ENCODE peak calls at places on chromosome 18, in five cellular contexts. U is K562, G is neural progenitor cell, O is fibroblast of lung, T is MM.1S. P is an unnamed sample. For H3K4me1, the result is how much of the 10 kb centered on the place peaks cover.

GRCh38 chr18:80105369-80106167 is 3.5 kb upstream of the ADNP2 start:
- DNase-seq in U (no peak), G (no peak), O (no peak), T (no peak), P (no peak)

GRCh38 chr18:7490104-7490503 is 77.0 kb upstream of the PTPRM start:
- DNase-seq in U (no peak), G (no peak), O (no peak), T (no peak), P (no peak)

GRCh38 chr18:70279470-70279869 is 9.4 kb upstream of the SOCS6 start:
- DNase-seq in U (no peak), G (no peak), O (no peak), T (no peak), P (no peak)

GRCh38 chr18:55470826-55471225 is 117.2 kb downstream of the TCF4 start:
- DNase-seq in U (no peak), G (no peak), O (no peak), T (no peak), P (no peak)

GRCh38 chr18:2794159-2794558 is 52.6 kb upstream of the EMILIN2 start:
- DNase-seq in U (no peak), G (no peak), O (no peak), T (no peak), P (no peak)

GRCh38 chr18:69365658-69366057 is 35.0 kb upstream of the DOK6 start:
- DNase-seq in U (no peak), G (peak), O (no peak), T (no peak), P (no peak)

GRCh38 chr18:5894613-5895299 is 566 bp downstream of the TMEM200C start:
- DNase-seq in U (no peak), G (peak), O (peak), T (no peak), P (peak)

GRCh38 chr18:46167971-46168370 is 63.8 kb downstream of the HAUS1 start:
- DNase-seq in U (no peak), G (no peak), O (no peak), T (peak), P (no peak)

GRCh38 chr18:33505297-33505696 is 64.8 kb upstream of the CCDC178 start:
- DNase-seq in U (no peak), G (no peak), O (no peak), T (no peak), P (no peak)

GRCh38 chr18:55907352-55908045 is 319.5 kb upstream of the TCF4 start:
- DNase-seq in U (no peak), G (no peak), O (peak), T (no peak), P (peak)

GRCh38 chr18:58534535-58535301 is 94.2 kb downstream of the ALPK2 start:
- DNase-seq in U (no peak), G (no peak), O (no peak), T (no peak), P (no peak)

GRCh38 chr18:70720607-70721006 is 431.8 kb downstream of the SOCS6 start:
- DNase-seq in U (no peak), G (no peak), O (no peak), T (no peak), P (peak)

GRCh38 chr18:363327-364115 is 95.7 kb upstream of the THOC1 start:
- DNase-seq in U (no peak), G (no peak), O (peak), T (no peak), P (peak)

GRCh38 chr18:79657342-79657996 is 22.1 kb upstream of the CTDP1 start:
- DNase-seq in U (no peak), G (peak), O (no peak), T (no peak), P (no peak)

DNA sequence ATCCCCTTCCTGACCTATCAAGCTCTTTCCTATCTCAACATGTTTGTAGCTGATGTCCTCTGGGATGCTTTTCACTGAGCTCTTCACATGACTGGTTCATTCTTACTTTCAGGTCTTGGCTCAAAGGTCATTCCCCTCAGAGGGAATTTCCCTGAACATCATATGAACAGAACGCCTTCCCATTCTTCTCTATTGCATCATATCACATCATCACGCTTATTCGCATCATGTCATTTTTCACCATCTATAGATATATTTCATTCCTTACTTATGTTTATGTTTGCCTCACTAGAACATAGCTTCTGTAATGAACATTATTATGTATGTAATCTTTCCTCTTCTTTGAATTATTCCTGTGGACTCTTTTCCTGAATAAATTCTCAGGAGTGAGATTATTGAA is 178.9 kb upstream of the APCDD1 start:
- DNase-seq in U (no peak), G (no peak), O (no peak), T (no peak), P (no peak)
- H3K9ac ChIP-seq in U (no peak), G (no peak), O (no peak), T (no peak), P (no peak)

DNA sequence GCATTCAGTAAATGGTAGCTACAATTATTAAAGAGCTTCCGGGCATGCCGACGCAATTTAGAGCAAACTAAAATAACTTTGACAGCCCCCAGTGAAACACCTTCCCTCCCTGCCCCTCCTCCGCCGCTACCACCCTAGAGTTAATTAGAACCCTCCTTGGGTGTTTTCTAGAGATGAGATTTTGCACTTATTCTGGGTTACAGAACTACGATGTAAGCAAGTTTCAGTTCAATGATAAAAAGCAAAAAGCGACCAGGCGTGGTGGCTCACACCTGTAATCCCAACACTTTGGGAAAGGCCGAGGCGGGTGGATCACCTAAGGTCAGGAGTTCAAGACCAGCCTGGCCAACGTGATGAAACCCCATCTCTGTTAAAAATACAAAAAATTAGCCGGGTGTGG is 32.6 kb downstream of the SMAD7 start:
- DNase-seq in U (no peak), G (no peak), O (no peak), T (peak), P (no peak)
- H3K4me1 ChIP-seq in U (under half), G (under half), O (under half), T (half or more), P (under half)

GRCh38 chr18:62334110-62334509 is 9.0 kb downstream of the TNFRSF11A start:
- DNase-seq in U (no peak), G (no peak), O (peak), T (no peak), P (peak)
- TF ChIP-seq EZH2 in U (no peak), G (no peak), O (no peak), T (no peak), P (no peak)

DNA sequence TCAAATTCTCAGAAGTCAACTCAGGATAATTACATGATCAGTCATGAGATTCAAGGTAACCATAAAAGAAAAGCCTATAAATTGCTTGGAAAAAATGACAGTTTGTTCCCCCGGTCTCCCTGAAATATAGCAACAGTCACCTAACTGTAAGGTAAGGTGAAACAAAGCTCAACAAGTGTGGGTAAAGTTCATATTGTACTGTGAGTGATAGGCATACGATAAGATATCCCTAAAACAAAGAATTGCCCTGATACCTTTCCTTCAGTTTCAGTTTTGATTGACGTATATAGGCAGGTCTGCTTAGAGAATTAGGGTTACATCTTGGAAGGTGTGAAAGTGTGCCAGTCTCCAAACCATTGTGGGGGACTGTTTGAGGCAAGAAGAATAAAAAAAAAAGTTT is 4.0 kb upstream of the CCBE1 start:
- DNase-seq in U (no peak), G (no peak), O (no peak), T (no peak), P (no peak)
- H3K9ac ChIP-seq in U (no peak), G (no peak), O (no peak), T (no peak), P (no peak)

GRCh38 chr18:23230688-23231087 is 95.4 kb downstream of the CABLES1 start:
- DNase-seq in U (no peak), G (no peak), O (no peak), T (no peak), P (peak)
- H3K4me1 ChIP-seq in U (under half), G (under half), O (under half), T (under half), P (half or more)

GRCh38 chr18:35443434-35443833 is 54.3 kb downstream of the INO80C start:
- DNase-seq in U (no peak), G (no peak), O (no peak), T (no peak), P (no peak)
- TF ChIP-seq EZH2 in U (no peak), G (no peak), O (no peak), T (no peak), P (no peak)

DNA sequence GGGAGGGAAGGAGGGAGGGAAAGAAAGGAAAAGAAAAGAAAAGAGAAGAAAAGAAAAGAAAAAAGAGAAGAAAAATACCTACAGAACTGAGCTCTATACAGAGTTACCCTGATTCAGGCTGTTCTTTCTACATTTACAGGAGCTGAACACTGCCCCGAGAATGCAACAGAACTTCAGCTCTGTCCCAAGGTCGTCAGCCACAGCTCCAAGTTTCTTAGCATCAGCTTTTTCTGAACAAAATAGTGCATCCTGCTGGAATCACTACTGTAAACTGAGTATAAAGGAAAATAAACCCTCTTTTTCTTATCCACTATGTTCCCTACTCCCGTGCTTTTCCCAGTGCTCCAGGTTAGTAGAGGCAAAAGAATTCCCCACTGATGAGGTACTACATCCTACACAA is 4.7 kb upstream of the PPP4R1 start:
- DNase-seq in U (no peak), G (no peak), O (peak), T (no peak), P (no peak)
- H3K9ac ChIP-seq in U (no peak), G (no peak), O (no peak), T (no peak), P (peak)

DNA sequence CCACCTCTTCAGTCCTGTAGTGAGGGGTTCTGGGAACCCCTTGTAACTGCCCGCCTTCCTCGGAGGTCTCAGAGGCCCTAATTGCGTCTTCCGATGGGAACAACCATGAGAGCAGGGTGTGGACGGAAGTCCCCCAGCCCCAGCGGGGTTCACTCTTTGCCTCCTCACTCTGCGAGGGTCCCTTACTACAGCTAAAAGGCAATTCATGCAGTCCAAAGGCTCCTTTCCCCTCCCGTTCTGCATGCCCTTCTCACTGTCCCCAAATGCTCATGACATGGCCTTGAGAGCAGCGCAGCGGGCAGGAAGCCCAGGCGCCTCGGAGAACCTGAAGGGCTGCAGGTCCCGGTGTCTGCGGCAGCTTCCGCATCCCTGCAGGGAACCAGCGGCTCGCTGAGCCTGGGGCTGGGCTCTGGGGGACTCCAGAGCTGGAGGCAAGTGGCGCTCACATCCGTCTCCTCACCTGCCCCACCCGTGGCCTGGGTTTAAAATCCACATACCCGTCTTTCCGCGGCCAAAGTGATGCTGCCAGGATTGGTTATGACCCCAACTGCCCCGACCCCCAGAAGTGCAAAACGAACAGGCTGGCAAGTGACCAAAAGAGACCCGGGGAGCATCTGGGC is 534 bp upstream of the CIDEA start:
- DNase-seq in U (no peak), G (peak), O (no peak), T (no peak), P (no peak)
- H3K4me1 ChIP-seq in U (under half), G (under half), O (under half), T (under half), P (under half)

GRCh38 chr18:48138211-48138610 is 207.8 kb upstream of the SMAD2 start:
- DNase-seq in U (no peak), G (peak), O (no peak), T (no peak), P (no peak)

GRCh38 chr18:48137354-48138208 is 207.1 kb upstream of the SMAD2 start:
- DNase-seq in U (no peak), G (no peak), O (no peak), T (no peak), P (no peak)

GRCh38 chr18:48135436-48135966 is 205.0 kb upstream of the SMAD2 start:
- DNase-seq in U (no peak), G (no peak), O (no peak), T (no peak), P (no peak)

GRCh38 chr18:48136051-48136543 is 205.6 kb upstream of the SMAD2 start:
- DNase-seq in U (no peak), G (peak), O (no peak), T (no peak), P (no peak)

DNA sequence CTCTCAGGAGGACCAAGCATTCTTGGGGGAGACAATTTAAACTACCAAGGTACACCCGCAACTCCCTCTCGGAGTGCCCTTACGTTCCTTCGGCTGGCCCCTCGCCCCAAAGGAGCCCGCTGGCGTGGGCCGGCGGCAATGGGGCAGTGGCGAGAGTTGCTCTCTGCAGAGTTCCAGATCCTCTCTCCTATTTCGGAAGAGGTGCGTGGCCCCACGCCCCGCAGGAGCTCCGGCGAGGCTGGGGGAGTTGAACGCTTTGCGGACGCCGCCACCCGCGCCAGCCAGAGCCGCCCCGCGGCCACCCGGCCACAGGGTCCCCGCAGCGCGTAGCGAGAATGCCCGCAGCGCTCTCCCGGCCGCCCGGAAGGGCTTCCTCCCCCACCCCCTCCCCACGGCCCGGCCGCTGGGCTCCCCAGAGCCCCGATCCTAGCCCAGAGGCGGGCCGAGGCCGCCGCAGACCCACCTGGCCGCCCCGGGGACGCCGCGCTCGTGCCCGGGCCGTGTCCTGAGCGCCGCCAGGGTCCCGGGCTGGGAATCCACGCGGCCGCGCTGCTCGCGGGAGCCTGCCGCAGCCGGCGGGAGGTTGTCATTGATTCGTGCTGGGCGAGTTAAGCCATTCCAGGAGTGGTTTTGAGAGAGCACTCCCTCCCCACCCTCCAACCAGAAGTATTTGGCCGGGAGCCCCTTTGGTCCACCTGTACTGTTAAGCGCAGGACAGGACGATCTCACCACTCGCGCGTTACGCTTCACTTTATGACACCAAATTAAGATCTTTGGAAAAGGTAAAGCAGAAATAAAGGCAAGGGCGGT is 206.3 kb upstream of the SMAD2 start:
- DNase-seq in U (peak), G (peak), O (no peak), T (no peak), P (peak)
- TF ChIP-seq EZH2 in U (no peak), G (peak), O (no peak), T (no peak), P (no peak)